ENCODE peak calls at places on chromosomes 1 and 21, in five cellular contexts. T is heart left ventricle; J is astrocyte; H is right atrium auricular region; U is CD8-positive, alpha-beta T cell. E is an unnamed sample. For H3K4me1, the result is how much of the 10 kb centered on the place peaks cover.

GRCh38 chr1:174497461-174497860 is 49.7 kb downstream of the GPR52 start:
- DNase-seq in H (no peak), J (no peak), T (no peak), U (no peak), E (no peak)

GRCh38 chr1:178645157-178645825 is 79.8 kb upstream of the RALGPS2 start:
- DNase-seq in U (no peak), J (no peak), T (no peak), H (no peak), E (no peak)

GRCh38 chr1:209743145-209743482 is 12.7 kb upstream of the TRAF3IP3 start:
- DNase-seq in J (peak), H (peak), U (no peak), T (peak), E (peak)

GRCh38 chr21:46569071-46569470 is 35.8 kb downstream of the S100B start:
- DNase-seq in J (no peak), U (no peak), T (no peak), H (no peak), E (no peak)

GRCh38 chr1:222926566-222926965 is 111.7 kb downstream of the DISP1 start:
- DNase-seq in T (no peak), J (peak), H (no peak), U (no peak), E (no peak)

GRCh38 chr1:87953109-87953508 is 624.4 kb downstream of the LMO4 start:
- DNase-seq in H (no peak), J (peak), T (no peak), U (no peak), E (no peak)

GRCh38 chr1:153626929-153627796 is at the start of gene S100A13:
- DNase-seq in H (peak), T (peak), J (peak), U (no peak), E (peak)

GRCh38 chr1:96291468-96291867 is 430.1 kb upstream of the PTBP2 start:
- DNase-seq in T (no peak), U (no peak), H (no peak), J (no peak), E (no peak)

GRCh38 chr1:41805771-41806471 is 112.8 kb downstream of the HIVEP3 start:
- DNase-seq in U (peak), J (no peak), T (no peak), H (no peak), E (no peak)

GRCh38 chr1:225950905-225951351 is 9.9 kb upstream of the LEFTY2 start:
- DNase-seq in J (no peak), T (no peak), H (no peak), U (no peak), E (no peak)

GRCh38 chr1:200628223-200628868 is 7.8 kb upstream of the KIF14 start:
- DNase-seq in H (no peak), J (no peak), T (no peak), U (no peak), E (no peak)

GRCh38 chr1:153541641-153542569 is 1.2 kb upstream of the S100A5 start:
- DNase-seq in J (no peak), T (no peak), H (no peak), U (no peak), E (no peak)

GRCh38 chr1:64363116-64363515 is 106.8 kb upstream of the CACHD1 start:
- DNase-seq in H (no peak), T (no peak), U (no peak), J (no peak), E (no peak)

GRCh38 chr1:84571150-84571535 is 3.1 kb downstream of the CTBS start:
- DNase-seq in T (no peak), U (no peak), H (no peak), J (peak), E (no peak)

GRCh38 chr1:218529691-218530310 is 184.7 kb downstream of the TGFB2 start:
- DNase-seq in T (no peak), J (peak), H (no peak), U (no peak), E (no peak)

GRCh38 chr1:50968884-50969610 is 998 bp upstream of the CDKN2C start:
- DNase-seq in T (peak), H (no peak), J (no peak), U (peak), E (peak)

GRCh38 chr1:172180886-172181285 is 239.6 kb upstream of the C1orf105 start:
- DNase-seq in H (no peak), J (peak), U (peak), T (peak), E (peak)

GRCh38 chr1:15453773-15454172 is 2.8 kb upstream of the CELA2A start:
- DNase-seq in J (no peak), T (no peak), H (no peak), U (no peak), E (no peak)

GRCh38 chr1:99326215-99326949 is 62.1 kb downstream of the PLPPR4 start:
- DNase-seq in H (no peak), U (no peak), T (no peak), J (no peak), E (no peak)

GRCh38 chr1:30466610-30467009 is 256.8 kb downstream of the MATN1 start:
- DNase-seq in U (no peak), T (no peak), J (no peak), H (no peak), E (no peak)

GRCh38 chr1:63730211-63730610 is 43.6 kb upstream of the ROR1 start:
- DNase-seq in U (no peak), J (no peak), H (no peak), T (no peak), E (no peak)

GRCh38 chr21:46000731-46001641 is 19.4 kb downstream of the COL6A1 start:
- DNase-seq in U (peak), H (peak), T (peak), J (no peak), E (peak)

GRCh38 chr1:15196069-15196468 is 42.5 kb downstream of the TMEM51 start:
- DNase-seq in U (no peak), T (no peak), H (no peak), J (no peak), E (no peak)

GRCh38 chr1:230987446-230987845 is 8.6 kb downstream of the ARV1 start:
- DNase-seq in T (no peak), J (no peak), U (no peak), H (no peak), E (no peak)

GRCh38 chr1:6487804-6488484 is 3.5 kb downstream of the PLEKHG5 start:
- DNase-seq in T (no peak), H (no peak), U (no peak), J (no peak), E (no peak)
- H3K4me1 ChIP-seq in T (under half), H (half or more), U (under half), J (under half), E (half or more)

GRCh38 chr1:220526294-220526693 is 1.6 kb upstream of the MARK1 start:
- DNase-seq in T (no peak), H (no peak), U (no peak), J (no peak), E (no peak)

GRCh38 chr1:220529530-220529920 is 1.6 kb downstream of the MARK1 start:
- DNase-seq in H (no peak), T (no peak), J (no peak), U (no peak), E (no peak)

GRCh38 chr1:220528049-220528678 is at the start of gene MARK1:
- DNase-seq in H (peak), J (peak), T (peak), U (no peak), E (peak)

GRCh38 chr1:220528679-220529529 is 968 bp downstream of the MARK1 start:
- DNase-seq in H (no peak), J (no peak), U (no peak), T (no peak), E (peak)

DNA sequence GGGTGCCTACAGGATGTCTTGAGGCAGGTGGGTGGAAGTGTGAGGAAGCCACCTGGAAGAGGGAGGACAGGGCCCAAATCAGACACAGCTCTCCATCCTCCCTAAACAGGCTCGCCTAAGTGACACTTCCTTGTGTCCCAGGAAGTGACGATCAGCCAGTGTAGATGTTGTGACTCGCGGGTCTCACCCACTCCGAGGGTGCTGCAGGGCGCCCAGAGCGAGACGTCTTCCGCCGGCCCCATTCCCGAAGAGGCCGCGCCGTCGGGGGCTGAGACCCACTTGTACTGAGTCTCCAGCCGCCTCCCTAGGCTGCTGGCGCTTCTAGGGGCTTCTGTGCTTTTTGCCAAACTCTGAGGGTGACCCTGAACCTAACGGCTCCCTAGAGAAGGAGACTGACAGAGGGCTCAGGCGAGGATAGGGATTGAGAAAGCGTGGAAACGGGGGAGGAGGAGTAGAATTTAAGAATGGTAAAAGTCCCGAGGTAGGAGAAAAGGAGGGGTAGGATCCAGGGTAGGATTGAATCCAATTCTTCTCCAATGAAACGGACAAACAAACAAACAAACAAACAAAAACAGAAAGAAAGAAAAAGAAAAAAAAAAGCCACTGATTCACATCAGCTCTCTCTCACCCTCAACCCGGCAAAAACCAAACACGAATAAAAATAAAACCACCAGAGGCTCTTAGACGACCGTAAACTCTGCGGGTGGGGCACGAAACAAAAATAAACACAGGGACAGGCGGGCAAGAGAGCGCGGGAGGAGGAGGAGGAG is 472 bp upstream of the MARK1 start:
- DNase-seq in H (no peak), U (no peak), J (peak), T (peak), E (peak)
- H3K27ac ChIP-seq in H (peak), U (no peak), J (no peak), T (peak), E (peak)

DNA sequence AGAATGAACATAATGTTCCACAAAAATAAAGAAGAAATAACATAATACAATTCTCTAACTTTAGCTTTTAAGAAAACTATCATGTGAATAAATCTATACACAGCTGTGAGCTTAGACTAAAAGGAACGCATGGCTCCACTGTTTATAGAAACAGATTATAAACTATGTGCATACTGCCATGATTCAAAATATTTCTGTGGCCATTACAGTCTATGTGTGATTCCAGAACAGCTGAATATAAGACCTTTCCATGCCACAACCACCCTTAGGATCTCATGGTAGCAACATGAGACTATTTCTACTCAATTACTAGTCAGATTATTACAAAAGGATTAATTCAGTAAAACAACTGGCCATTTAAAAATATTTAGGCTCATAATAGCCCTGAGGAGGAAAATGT is 3.9 kb downstream of the CHML start:
- DNase-seq in H (no peak), T (no peak), U (no peak), J (no peak), E (no peak)
- H3K4me3 ChIP-seq in H (no peak), T (no peak), U (no peak), J (no peak), E (no peak)

GRCh38 chr21:36513430-36513829 is 33.5 kb upstream of the CLDN14 start:
- DNase-seq in U (no peak), T (no peak), J (no peak), H (no peak), E (no peak)
- H3K4me1 ChIP-seq in U (under half), T (under half), J (under half), H (under half), E (under half)

DNA sequence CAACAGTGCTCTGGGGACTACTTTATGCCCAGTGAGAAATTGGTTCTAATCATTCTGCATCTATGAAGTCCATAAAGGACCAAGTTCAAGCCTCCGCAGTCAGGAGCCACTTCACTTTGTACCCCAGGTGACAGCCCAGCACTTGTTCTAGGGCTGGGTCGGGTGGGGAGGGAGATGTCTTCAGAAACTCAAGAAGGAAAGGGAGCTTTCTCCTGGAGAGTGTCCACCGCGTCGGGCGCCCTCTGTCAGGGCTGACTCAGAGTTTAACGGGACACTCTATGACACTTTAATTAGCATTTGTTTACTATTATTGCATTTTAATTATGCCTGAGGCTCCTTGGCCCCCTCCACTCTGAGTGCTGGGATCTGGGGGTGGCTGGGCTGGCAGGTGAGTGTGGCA is 136.8 kb downstream of the PLXNA2 start:
- DNase-seq in T (no peak), J (no peak), U (no peak), H (no peak), E (no peak)
- H3K27ac ChIP-seq in T (no peak), J (no peak), U (no peak), H (no peak), E (no peak)

DNA sequence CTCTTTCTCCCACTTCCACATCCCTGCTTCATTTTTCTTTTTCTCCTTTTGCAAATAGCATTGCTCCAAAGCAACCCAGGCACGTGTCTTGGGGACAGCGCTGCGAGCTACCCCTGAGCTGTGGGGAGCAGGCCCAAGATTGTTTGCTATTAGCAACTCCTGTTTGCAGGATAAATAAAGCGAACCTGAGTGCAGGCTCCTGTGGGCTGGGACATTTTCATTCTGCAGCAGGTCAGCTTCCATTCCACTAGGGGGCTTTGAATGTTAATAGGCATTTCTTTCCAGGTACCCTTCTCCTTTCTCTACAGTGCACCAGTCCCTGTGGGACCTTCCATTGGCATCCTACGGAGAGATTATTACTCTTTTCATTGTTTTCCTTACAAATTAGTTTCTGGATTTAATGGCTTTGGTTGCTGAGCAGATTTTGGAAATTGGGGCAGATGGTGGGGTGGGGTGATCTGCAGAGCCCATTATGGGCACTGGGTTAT is 54.0 kb downstream of the OLFML3 start:
- DNase-seq in U (no peak), T (no peak), H (no peak), J (no peak), E (no peak)
- H3K4me3 ChIP-seq in U (no peak), T (no peak), H (no peak), J (no peak), E (no peak)

GRCh38 chr1:111643696-111644095 is 24.1 kb downstream of the RAP1A start:
- DNase-seq in U (no peak), H (no peak), T (no peak), J (no peak), E (no peak)

GRCh38 chr1:111643097-111643496 is 23.5 kb downstream of the RAP1A start:
- DNase-seq in J (no peak), T (no peak), H (no peak), U (no peak), E (no peak)

GRCh38 chr1:111635324-111636009 is 15.9 kb downstream of the RAP1A start:
- DNase-seq in H (no peak), T (no peak), U (no peak), J (no peak), E (no peak)

GRCh38 chr1:111638320-111638719 is 18.7 kb downstream of the RAP1A start:
- DNase-seq in T (no peak), H (no peak), U (no peak), J (no peak), E (no peak)

GRCh38 chr1:111639602-111640198 is 20.1 kb downstream of the RAP1A start:
- DNase-seq in U (no peak), T (no peak), J (no peak), H (no peak), E (no peak)
- H3K4me1 ChIP-seq in U (half or more), T (half or more), J (under half), H (under half), E (under half)

DNA sequence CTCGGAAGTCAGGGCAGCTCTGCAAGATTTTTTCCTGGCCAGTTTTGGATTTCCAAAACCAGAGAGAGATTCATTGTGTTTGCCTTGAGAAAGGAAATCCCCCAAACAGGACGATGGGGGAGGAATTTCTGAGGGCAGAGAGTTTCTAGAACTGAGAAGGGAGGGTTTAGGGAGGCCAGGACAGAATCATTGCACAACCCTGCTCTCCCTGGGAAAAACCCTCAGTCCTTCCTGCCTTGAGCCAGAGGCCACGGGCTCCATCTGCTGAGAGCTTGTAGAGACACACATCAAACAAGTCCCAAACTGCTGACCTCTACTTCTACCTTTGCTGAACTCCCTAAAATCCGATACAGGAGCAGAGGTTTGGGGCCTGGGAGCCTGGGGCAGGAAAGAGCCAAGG is 99.7 kb downstream of the NMNAT2 start:
- DNase-seq in J (peak), U (no peak), T (peak), H (peak), E (peak)
- H3K27ac ChIP-seq in J (no peak), U (no peak), T (peak), H (peak), E (peak)